ENCODE peak calls at places on chromosomes 3 and 15, in four cellular contexts. I, T, Z and B are unnamed samples.

GRCh38 chr3:13582366-13583250 is 33.7 kb downstream of the FBLN2 start:
- DNase-seq in I (no peak), Z (no peak), T (no peak), B (no peak)

GRCh38 chr3:188184160-188184559 is 30.2 kb downstream of the LPP start:
- DNase-seq in T (no peak), Z (no peak), I (no peak), B (no peak)

GRCh38 chr15:48733615-48734014 is 77.3 kb downstream of the CEP152 start:
- DNase-seq in I (no peak), Z (no peak), T (no peak), B (no peak)

GRCh38 chr3:123122525-123123315 is 55.9 kb downstream of the PDIA5 start:
- DNase-seq in I (no peak), Z (no peak), T (peak; percentile 33), B (no peak)

GRCh38 chr3:14340960-14341708 is 61.3 kb upstream of the SLC6A6 start:
- DNase-seq in I (no peak), Z (no peak), T (no peak), B (no peak)

GRCh38 chr3:28667646-28668376 is 319.2 kb upstream of the AZI2 start:
- DNase-seq in T (peak; percentile 61), Z (peak; percentile 62), I (peak; percentile 2), B (peak; percentile 8)

GRCh38 chr3:27659279-27660021 is 62.7 kb downstream of the EOMES start:
- DNase-seq in T (peak; percentile 59), I (peak; percentile 5), Z (peak; percentile 8), B (peak; percentile 31)

GRCh38 chr15:78048410-78048946 is 29.0 kb downstream of the TBC1D2B start:
- DNase-seq in T (no peak), I (no peak), Z (no peak), B (no peak)

GRCh38 chr15:25543156-25543555 is 104.3 kb upstream of the UBE3A start:
- DNase-seq in Z (no peak), I (no peak), T (peak; percentile 23), B (no peak)

GRCh38 chr15:60544581-60545115 is 65.7 kb upstream of the ICE2 start:
- DNase-seq in T (no peak), Z (no peak), I (no peak), B (no peak)

GRCh38 chr15:84685304-84685703 is 27.3 kb upstream of the NMB start:
- DNase-seq in T (peak; percentile 89), I (no peak), Z (no peak), B (no peak)

GRCh38 chr3:27976933-27977332 is 254.8 kb upstream of the EOMES start:
- DNase-seq in I (no peak), T (peak; percentile 43), Z (no peak), B (no peak)

GRCh38 chr15:60326343-60326742 is 71.4 kb downstream of the ANXA2 start:
- DNase-seq in Z (no peak), I (no peak), T (no peak), B (no peak)

GRCh38 chr3:136753112-136753939 is 1.1 kb upstream of the STAG1 start:
- DNase-seq in Z (peak; percentile 55), T (peak; percentile 25), I (no peak), B (no peak)

GRCh38 chr15:54066403-54066802 is 88.2 kb downstream of the UNC13C start:
- DNase-seq in T (no peak), I (no peak), Z (no peak), B (no peak)

GRCh38 chr3:40044487-40044886 is 235.1 kb downstream of the MYRIP start:
- DNase-seq in I (no peak), Z (no peak), T (peak; percentile 98), B (no peak)

GRCh38 chr15:91553455-91553854 is 300.1 kb upstream of the SLCO3A1 start:
- DNase-seq in I (no peak), T (no peak), Z (no peak), B (no peak)

GRCh38 chr3:64253689-64254088 is 28.4 kb upstream of the PRICKLE2 start:
- DNase-seq in T (no peak), Z (no peak), I (no peak), B (no peak)

GRCh38 chr15:37056168-37056893 is 44.0 kb downstream of the MEIS2 start:
- DNase-seq in Z (no peak), I (no peak), T (no peak), B (no peak)

GRCh38 chr3:89314454-89314853 is 207.0 kb downstream of the EPHA3 start:
- DNase-seq in Z (no peak), I (no peak), T (peak; percentile 30), B (no peak)

GRCh38 chr3:158771577-158771976 is 30.3 kb upstream of the MFSD1 start:
- DNase-seq in T (no peak), I (no peak), Z (no peak), B (no peak)